ENCODE peak calls at places on chromosomes 12 and 14, in nine cellular contexts. W is AG10803, F is heart right ventricle, J is IMR-90, I is astrocyte of the spinal cord, Z is neural crest cell, K is osteocyte, A is AG04450, X is progenitor cell of endocrine pancreas. O is an unnamed sample.

GRCh38 chr14:60485057-60485599 is 735 bp downstream of the C14orf39 start:
- DNase-seq in F (no peak), A (no peak), W (no peak), J (no peak), X (no peak), I (no peak), K (no peak), Z (no peak), O (no peak)

GRCh38 chr12:4324366-4324765 is 3.4 kb downstream of the TIGAR start:
- DNase-seq in J (no peak), I (no peak), A (no peak), Z (no peak), K (no peak), X (no peak), W (no peak), F (no peak), O (no peak)

GRCh38 chr14:100783630-100784321 is 42.1 kb upstream of the MEG3 start:
- DNase-seq in W (no peak), Z (no peak), A (no peak), J (no peak), F (no peak), X (no peak), I (no peak), K (no peak), O (no peak)

GRCh38 chr12:80551897-80552296 is 107.9 kb downstream of the PTPRQ start:
- DNase-seq in F (no peak), X (no peak), K (no peak), I (peak; percentile 98), J (peak; percentile 99), W (peak; percentile 95), A (peak; percentile 88), Z (no peak), O (no peak)

GRCh38 chr14:93859957-93860356 is 67.2 kb upstream of the FAM181A start:
- DNase-seq in F (no peak), X (no peak), I (no peak), J (no peak), Z (no peak), W (no peak), K (no peak), A (no peak), O (no peak)

GRCh38 chr14:77184396-77185092 is 2.9 kb downstream of the TMEM63C start:
- DNase-seq in K (no peak), Z (no peak), A (no peak), X (no peak), J (no peak), W (no peak), F (no peak), I (no peak), O (peak; percentile 88)

GRCh38 chr12:3797649-3798048 is 44.7 kb upstream of the CRACR2A start:
- DNase-seq in J (no peak), Z (no peak), W (no peak), K (no peak), X (no peak), F (no peak), I (no peak), A (no peak), O (no peak)

GRCh38 chr12:20946732-20947131 is 136.2 kb downstream of the SLCO1B3 start:
- DNase-seq in Z (peak; percentile 35), F (no peak), I (peak; percentile 29), X (no peak), A (no peak), J (no peak), W (no peak), K (no peak), O (no peak)

GRCh38 chr12:24767016-24767415 is 181.9 kb downstream of the BCAT1 start:
- DNase-seq in K (no peak), W (no peak), Z (no peak), F (no peak), I (no peak), X (no peak), J (no peak), A (no peak), O (no peak)

GRCh38 chr14:103735022-103735421 is 19.4 kb downstream of the ZFYVE21 start:
- DNase-seq in A (no peak), X (no peak), W (no peak), I (no peak), Z (no peak), K (no peak), F (no peak), J (no peak), O (no peak)

GRCh38 chr14:90596733-90597132 is 199.9 kb downstream of the CALM1 start:
- DNase-seq in Z (no peak), J (no peak), A (no peak), F (no peak), W (no peak), K (no peak), X (no peak), I (no peak), O (no peak)

GRCh38 chr14:104973215-104974145 is 4.7 kb downstream of the AHNAK2 start:
- DNase-seq in F (peak; percentile 62), K (peak; percentile 96), Z (no peak), X (no peak), I (peak; percentile 98), A (peak; percentile 79), W (peak; percentile 95), J (peak; percentile 94), O (peak; percentile 97)

GRCh38 chr12:76519538-76519937 is 40.0 kb downstream of the OSBPL8 start:
- DNase-seq in J (no peak), A (no peak), K (no peak), I (peak; percentile 63), F (no peak), W (no peak), Z (no peak), X (no peak), O (no peak)

GRCh38 chr12:27207626-27208413 is 36.3 kb upstream of the STK38L start:
- DNase-seq in A (no peak), W (peak; percentile 41), J (peak; percentile 45), F (no peak), I (no peak), X (no peak), K (no peak), Z (no peak), O (no peak)

GRCh38 chr14:49975286-49975685 is 82.4 kb downstream of the ARF6 start:
- DNase-seq in X (no peak), K (no peak), I (peak; percentile 93), Z (no peak), A (peak; percentile 65), W (peak; percentile 93), J (peak; percentile 93), F (no peak), O (no peak)

GRCh38 chr14:95338436-95338835 is 18.7 kb upstream of the CLMN start:
- DNase-seq in J (no peak), K (no peak), F (no peak), X (no peak), Z (no peak), I (no peak), A (no peak), W (no peak), O (no peak)

GRCh38 chr14:95335071-95335470 is 15.4 kb upstream of the CLMN start:
- DNase-seq in K (no peak), F (no peak), W (no peak), J (no peak), X (no peak), Z (no peak), A (no peak), I (no peak), O (no peak)

GRCh38 chr14:95337052-95337595 is 17.4 kb upstream of the CLMN start:
- DNase-seq in F (no peak), J (no peak), I (no peak), Z (no peak), X (no peak), W (no peak), K (no peak), A (no peak), O (no peak)

GRCh38 chr14:95334044-95334443 is 14.3 kb upstream of the CLMN start:
- DNase-seq in W (no peak), Z (no peak), K (no peak), X (no peak), J (no peak), F (no peak), I (no peak), A (no peak), O (no peak)

DNA sequence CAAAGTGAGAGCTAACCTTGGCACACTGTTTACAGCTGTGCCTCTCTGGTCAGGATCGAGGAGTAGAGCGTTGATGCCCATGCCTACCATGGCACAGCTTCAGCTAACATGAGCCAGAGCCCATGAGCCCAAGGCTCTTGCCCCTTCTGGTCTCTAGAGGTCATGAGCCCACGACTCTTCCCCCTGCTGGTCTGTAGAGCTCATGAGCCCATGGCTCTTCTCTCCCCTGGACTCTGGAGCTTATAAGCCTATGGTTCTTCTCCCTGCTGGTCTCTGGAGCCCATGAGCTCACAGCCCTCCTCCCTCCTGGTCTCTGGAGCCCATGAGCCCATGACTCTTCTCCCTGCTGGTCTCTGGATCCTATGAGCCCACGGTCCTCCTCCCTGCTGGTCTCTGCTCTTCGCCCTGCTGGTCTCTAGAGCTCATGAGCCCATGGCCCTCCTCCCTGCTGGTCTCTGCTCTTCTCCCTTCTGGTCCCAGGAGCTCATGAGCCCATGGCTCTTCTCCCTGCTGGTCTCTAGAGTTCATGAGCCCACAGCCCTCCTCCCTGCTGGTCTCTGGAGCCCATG is 16.6 kb upstream of the CLMN start:
- DNase-seq in A (no peak), F (no peak), J (no peak), I (no peak), K (no peak), W (no peak), X (no peak), Z (no peak), O (no peak)
- TF ChIP-seq CTCF in A (no peak), F (no peak), J (no peak), I (no peak), K (no peak), W (no peak), X (no peak), Z (no peak), O (no peak)

GRCh38 chr14:69247691-69248440 is 12.1 kb upstream of the GALNT16 start:
- DNase-seq in Z (no peak), I (peak; percentile 70), W (peak; percentile 98), J (peak; percentile 94), X (no peak), F (no peak), K (no peak), A (peak; percentile 86), O (no peak)
- TF ChIP-seq CTCF in Z (peak; percentile 56), I (peak; percentile 30), W (peak; percentile 58), J (peak; percentile 36), X (peak; percentile 40), F (no peak), K (peak; percentile 42), A (peak; percentile 60), O (no peak)

GRCh38 chr14:62743569-62743968 is 301.7 kb downstream of the KCNH5 start:
- DNase-seq in F (no peak), Z (no peak), J (no peak), A (no peak), X (no peak), I (no peak), W (no peak), K (no peak), O (no peak)
- TF ChIP-seq CTCF in F (no peak), Z (no peak), J (no peak), A (no peak), X (no peak), I (no peak), W (no peak), K (no peak), O (no peak)

GRCh38 chr12:6828671-6829531 is 694 bp downstream of the P3H3 start:
- DNase-seq in F (peak; percentile 45), K (peak; percentile 85), W (peak; percentile 56), I (peak; percentile 61), X (no peak), Z (no peak), A (no peak), J (peak; percentile 50), O (no peak)
- TF ChIP-seq CTCF in F (no peak), K (no peak), W (no peak), I (no peak), X (no peak), Z (no peak), A (no peak), J (no peak), O (no peak)